ENCODE peak calls at places on chromosomes 16 and 17, in ten cellular contexts. One of them, this sample, is unnamed.

GRCh38 chr17:37671813-37672544 is 28.7 kb upstream of the DDX52 start:
- DNase-seq in stomach: no peak
- DNase-seq in foreskin fibroblast: peak
- DNase-seq in brain microvascular endothelial cell: peak
- DNase-seq in mucosa of descending colon: no peak
- DNase-seq in neural crest cell: no peak
- DNase-seq in esophagus squamous epithelium: no peak
- DNase-seq in transverse colon: no peak
- DNase-seq in GM10248: no peak
- DNase-seq in cardiac fibroblast: peak
- DNase-seq in this sample: no peak

GRCh38 chr16:30769379-30770089 is 7.4 kb downstream of the RNF40 start:
- DNase-seq in stomach: no peak
- DNase-seq in foreskin fibroblast: no peak
- DNase-seq in brain microvascular endothelial cell: no peak
- DNase-seq in mucosa of descending colon: peak
- DNase-seq in neural crest cell: no peak
- DNase-seq in esophagus squamous epithelium: no peak
- DNase-seq in transverse colon: no peak
- DNase-seq in GM10248: no peak
- DNase-seq in cardiac fibroblast: no peak
- DNase-seq in this sample: no peak

GRCh38 chr17:21239680-21240374 is 13.4 kb downstream of the NATD1 start:
- DNase-seq in stomach: no peak
- DNase-seq in foreskin fibroblast: no peak
- DNase-seq in brain microvascular endothelial cell: peak
- DNase-seq in mucosa of descending colon: no peak
- DNase-seq in neural crest cell: no peak
- DNase-seq in esophagus squamous epithelium: no peak
- DNase-seq in transverse colon: no peak
- DNase-seq in GM10248: peak
- DNase-seq in cardiac fibroblast: peak
- DNase-seq in this sample: no peak

GRCh38 chr16:23836404-23837291 is 865 bp downstream of the PRKCB start:
- DNase-seq in stomach: peak
- DNase-seq in foreskin fibroblast: no peak
- DNase-seq in brain microvascular endothelial cell: no peak
- DNase-seq in mucosa of descending colon: peak
- DNase-seq in neural crest cell: peak
- DNase-seq in esophagus squamous epithelium: no peak
- DNase-seq in transverse colon: peak
- DNase-seq in GM10248: peak
- DNase-seq in cardiac fibroblast: no peak
- DNase-seq in this sample: peak

GRCh38 chr16:65202461-65202860 is 80.6 kb upstream of the CDH11 start:
- DNase-seq in stomach: no peak
- DNase-seq in foreskin fibroblast: peak
- DNase-seq in brain microvascular endothelial cell: no peak
- DNase-seq in mucosa of descending colon: no peak
- DNase-seq in neural crest cell: no peak
- DNase-seq in esophagus squamous epithelium: no peak
- DNase-seq in transverse colon: no peak
- DNase-seq in GM10248: no peak
- DNase-seq in cardiac fibroblast: peak
- DNase-seq in this sample: no peak

GRCh38 chr16:55526448-55526847 is 17.6 kb downstream of the LPCAT2 start:
- DNase-seq in stomach: no peak
- DNase-seq in foreskin fibroblast: no peak
- DNase-seq in brain microvascular endothelial cell: no peak
- DNase-seq in mucosa of descending colon: no peak
- DNase-seq in neural crest cell: no peak
- DNase-seq in esophagus squamous epithelium: no peak
- DNase-seq in transverse colon: no peak
- DNase-seq in GM10248: no peak
- DNase-seq in cardiac fibroblast: peak
- DNase-seq in this sample: no peak

GRCh38 chr17:70184770-70185169 is 15.4 kb downstream of the KCNJ2 start:
- DNase-seq in stomach: no peak
- DNase-seq in foreskin fibroblast: peak
- DNase-seq in brain microvascular endothelial cell: peak
- DNase-seq in mucosa of descending colon: no peak
- DNase-seq in neural crest cell: no peak
- DNase-seq in esophagus squamous epithelium: no peak
- DNase-seq in transverse colon: no peak
- DNase-seq in GM10248: no peak
- DNase-seq in cardiac fibroblast: peak
- DNase-seq in this sample: no peak

GRCh38 chr17:29369831-29370735 is 20.1 kb upstream of the TAOK1 start:
- DNase-seq in stomach: peak
- DNase-seq in foreskin fibroblast: peak
- DNase-seq in brain microvascular endothelial cell: peak
- DNase-seq in mucosa of descending colon: peak
- DNase-seq in neural crest cell: peak
- DNase-seq in esophagus squamous epithelium: no peak
- DNase-seq in transverse colon: peak
- DNase-seq in GM10248: peak
- DNase-seq in cardiac fibroblast: peak
- DNase-seq in this sample: peak

GRCh38 chr16:77574867-77575619 is 140.2 kb upstream of the ADAMTS18 start:
- DNase-seq in stomach: no peak
- DNase-seq in foreskin fibroblast: no peak
- DNase-seq in brain microvascular endothelial cell: no peak
- DNase-seq in mucosa of descending colon: no peak
- DNase-seq in neural crest cell: no peak
- DNase-seq in esophagus squamous epithelium: no peak
- DNase-seq in transverse colon: peak
- DNase-seq in GM10248: no peak
- DNase-seq in cardiac fibroblast: peak
- DNase-seq in this sample: no peak

GRCh38 chr17:42354956-42355843 is 33.0 kb downstream of the STAT3 start:
- DNase-seq in stomach: no peak
- DNase-seq in foreskin fibroblast: no peak
- DNase-seq in brain microvascular endothelial cell: no peak
- DNase-seq in mucosa of descending colon: no peak
- DNase-seq in neural crest cell: no peak
- DNase-seq in esophagus squamous epithelium: no peak
- DNase-seq in transverse colon: no peak
- DNase-seq in GM10248: no peak
- DNase-seq in cardiac fibroblast: peak
- DNase-seq in this sample: no peak

GRCh38 chr16:81493755-81494433 is 49.3 kb downstream of the CMIP start:
- DNase-seq in stomach: peak
- DNase-seq in foreskin fibroblast: peak
- DNase-seq in brain microvascular endothelial cell: peak
- DNase-seq in mucosa of descending colon: peak
- DNase-seq in neural crest cell: no peak
- DNase-seq in esophagus squamous epithelium: no peak
- DNase-seq in transverse colon: peak
- DNase-seq in GM10248: no peak
- DNase-seq in cardiac fibroblast: peak
- DNase-seq in this sample: no peak

GRCh38 chr17:30816165-30816564 is 8.3 kb downstream of the CRLF3 start:
- DNase-seq in stomach: no peak
- DNase-seq in foreskin fibroblast: no peak
- DNase-seq in brain microvascular endothelial cell: no peak
- DNase-seq in mucosa of descending colon: no peak
- DNase-seq in neural crest cell: no peak
- DNase-seq in esophagus squamous epithelium: no peak
- DNase-seq in transverse colon: no peak
- DNase-seq in GM10248: no peak
- DNase-seq in cardiac fibroblast: no peak
- DNase-seq in this sample: no peak

GRCh38 chr17:72950236-72950931 is 142.1 kb downstream of the SLC39A11 start:
- DNase-seq in stomach: no peak
- DNase-seq in foreskin fibroblast: no peak
- DNase-seq in brain microvascular endothelial cell: no peak
- DNase-seq in mucosa of descending colon: no peak
- DNase-seq in neural crest cell: no peak
- DNase-seq in esophagus squamous epithelium: no peak
- DNase-seq in transverse colon: no peak
- DNase-seq in GM10248: no peak
- DNase-seq in cardiac fibroblast: no peak
- DNase-seq in this sample: no peak

GRCh38 chr17:27631409-27631755 is 394 bp downstream of the LGALS9 start:
- DNase-seq in stomach: no peak
- DNase-seq in foreskin fibroblast: no peak
- DNase-seq in brain microvascular endothelial cell: no peak
- DNase-seq in mucosa of descending colon: no peak
- DNase-seq in neural crest cell: no peak
- DNase-seq in esophagus squamous epithelium: no peak
- DNase-seq in transverse colon: no peak
- DNase-seq in GM10248: peak
- DNase-seq in cardiac fibroblast: no peak
- DNase-seq in this sample: no peak

GRCh38 chr17:45431531-45432404 is 902 bp downstream of the ARHGAP27 start:
- DNase-seq in stomach: peak
- DNase-seq in foreskin fibroblast: peak
- DNase-seq in brain microvascular endothelial cell: no peak
- DNase-seq in mucosa of descending colon: peak
- DNase-seq in neural crest cell: peak
- DNase-seq in esophagus squamous epithelium: no peak
- DNase-seq in transverse colon: peak
- DNase-seq in GM10248: peak
- DNase-seq in cardiac fibroblast: peak
- DNase-seq in this sample: peak

GRCh38 chr17:83076930-83077329 is 2.5 kb upstream of the METRNL start:
- DNase-seq in stomach: no peak
- DNase-seq in foreskin fibroblast: no peak
- DNase-seq in brain microvascular endothelial cell: no peak
- DNase-seq in mucosa of descending colon: no peak
- DNase-seq in neural crest cell: no peak
- DNase-seq in esophagus squamous epithelium: no peak
- DNase-seq in transverse colon: no peak
- DNase-seq in GM10248: peak
- DNase-seq in cardiac fibroblast: no peak
- DNase-seq in this sample: no peak
- TF ChIP-seq CTCF in stomach: no peak
- TF ChIP-seq CTCF in foreskin fibroblast: no peak
- TF ChIP-seq CTCF in brain microvascular endothelial cell: peak
- TF ChIP-seq CTCF in mucosa of descending colon: no peak
- TF ChIP-seq CTCF in neural crest cell: no peak
- TF ChIP-seq CTCF in esophagus squamous epithelium: peak
- TF ChIP-seq CTCF in transverse colon: peak
- TF ChIP-seq CTCF in GM10248: peak
- TF ChIP-seq CTCF in cardiac fibroblast: peak
- TF ChIP-seq CTCF in this sample: no peak

GRCh38 chr17:6757747-6758146 is 1.9 kb downstream of the XAF1 start:
- DNase-seq in stomach: no peak
- DNase-seq in foreskin fibroblast: no peak
- DNase-seq in brain microvascular endothelial cell: no peak
- DNase-seq in mucosa of descending colon: no peak
- DNase-seq in neural crest cell: no peak
- DNase-seq in esophagus squamous epithelium: no peak
- DNase-seq in transverse colon: no peak
- DNase-seq in GM10248: no peak
- DNase-seq in cardiac fibroblast: no peak
- DNase-seq in this sample: no peak
- TF ChIP-seq CTCF in stomach: no peak
- TF ChIP-seq CTCF in foreskin fibroblast: no peak
- TF ChIP-seq CTCF in brain microvascular endothelial cell: no peak
- TF ChIP-seq CTCF in mucosa of descending colon: no peak
- TF ChIP-seq CTCF in neural crest cell: no peak
- TF ChIP-seq CTCF in esophagus squamous epithelium: no peak
- TF ChIP-seq CTCF in transverse colon: no peak
- TF ChIP-seq CTCF in GM10248: no peak
- TF ChIP-seq CTCF in cardiac fibroblast: no peak
- TF ChIP-seq CTCF in this sample: no peak

GRCh38 chr16:12311309-12311708 is 334.8 kb downstream of the SNX29 start:
- DNase-seq in stomach: no peak
- DNase-seq in foreskin fibroblast: no peak
- DNase-seq in brain microvascular endothelial cell: no peak
- DNase-seq in mucosa of descending colon: no peak
- DNase-seq in neural crest cell: no peak
- DNase-seq in esophagus squamous epithelium: no peak
- DNase-seq in transverse colon: no peak
- DNase-seq in GM10248: no peak
- DNase-seq in cardiac fibroblast: no peak
- DNase-seq in this sample: no peak
- TF ChIP-seq CTCF in stomach: no peak
- TF ChIP-seq CTCF in foreskin fibroblast: no peak
- TF ChIP-seq CTCF in brain microvascular endothelial cell: no peak
- TF ChIP-seq CTCF in mucosa of descending colon: no peak
- TF ChIP-seq CTCF in neural crest cell: no peak
- TF ChIP-seq CTCF in esophagus squamous epithelium: peak
- TF ChIP-seq CTCF in transverse colon: no peak
- TF ChIP-seq CTCF in GM10248: no peak
- TF ChIP-seq CTCF in cardiac fibroblast: no peak
- TF ChIP-seq CTCF in this sample: no peak

GRCh38 chr16:10579965-10580918 is at the start of gene EMP2:
- DNase-seq in stomach: peak
- DNase-seq in foreskin fibroblast: peak
- DNase-seq in brain microvascular endothelial cell: peak
- DNase-seq in mucosa of descending colon: peak
- DNase-seq in neural crest cell: peak
- DNase-seq in esophagus squamous epithelium: no peak
- DNase-seq in transverse colon: peak
- DNase-seq in GM10248: peak
- DNase-seq in cardiac fibroblast: peak
- DNase-seq in this sample: no peak
- TF ChIP-seq CTCF in stomach: peak
- TF ChIP-seq CTCF in foreskin fibroblast: peak
- TF ChIP-seq CTCF in brain microvascular endothelial cell: peak
- TF ChIP-seq CTCF in mucosa of descending colon: peak
- TF ChIP-seq CTCF in neural crest cell: peak
- TF ChIP-seq CTCF in esophagus squamous epithelium: peak
- TF ChIP-seq CTCF in transverse colon: peak
- TF ChIP-seq CTCF in GM10248: peak
- TF ChIP-seq CTCF in cardiac fibroblast: peak
- TF ChIP-seq CTCF in this sample: no peak

This sample was measured in natural killer cell.